ENCODE peak calls at places on chromosomes 5 and 9, in five cellular contexts. V is mammary epithelial cell, H is mucosa of descending colon, O is heart left ventricle, T is right lobe of liver. W is an unnamed sample.
A peak's percentile ranks its signal among the peaks of the same experiment; 100 is the strongest.

GRCh38 chr5:91380491-91381133 is 2.5 kb downstream of the ARRDC3 start:
- DNase-seq in V (peak; percentile 95), H (peak; percentile 100), O (peak; percentile 98), T (peak; percentile 99), W (peak; percentile 99)

GRCh38 chr9:89154651-89155336 is 23.8 kb downstream of the SHC3 start:
- DNase-seq in V (peak; percentile 88), H (no peak), O (no peak), T (no peak), W (no peak)

GRCh38 chr9:121773286-121773953 is 122.0 kb downstream of the DAB2IP start:
- DNase-seq in V (no peak), H (no peak), O (peak; percentile 23), T (no peak), W (peak; percentile 27)

GRCh38 chr5:129241755-129242154 is 147.2 kb downstream of the ISOC1 start:
- DNase-seq in V (no peak), H (no peak), O (no peak), T (no peak), W (no peak)

GRCh38 chr9:15277400-15278137 is 29.4 kb downstream of the TTC39B start:
- DNase-seq in V (peak; percentile 22), H (no peak), O (no peak), T (no peak), W (no peak)

GRCh38 chr5:91151947-91152346 is 231.2 kb downstream of the ARRDC3 start:
- DNase-seq in V (peak; percentile 81), H (no peak), O (peak; percentile 77), T (no peak), W (no peak)

GRCh38 chr5:170100051-170100943 is 5.4 kb upstream of the FOXI1 start:
- DNase-seq in V (peak; percentile 38), H (peak; percentile 83), O (peak; percentile 69), T (peak; percentile 62), W (peak; percentile 65)

GRCh38 chr5:87243161-87243877 is 24.4 kb upstream of the RASA1 start:
- DNase-seq in V (peak; percentile 85), H (no peak), O (no peak), T (no peak), W (no peak)

GRCh38 chr9:133054194-133054890 is 7.4 kb upstream of the CEL start:
- DNase-seq in V (no peak), H (no peak), O (peak; percentile 56), T (peak; percentile 41), W (peak; percentile 75)

GRCh38 chr5:95124101-95124500 is 160.8 kb downstream of the MCTP1 start:
- DNase-seq in V (no peak), H (no peak), O (no peak), T (no peak), W (no peak)

GRCh38 chr5:140101179-140101578 is 12.7 kb upstream of the PURA start:
- DNase-seq in V (no peak), H (no peak), O (no peak), T (no peak), W (no peak)

GRCh38 chr5:74336286-74336685 is 304.2 kb downstream of the ENC1 start:
- DNase-seq in V (no peak), H (no peak), O (no peak), T (no peak), W (no peak)

GRCh38 chr9:129627556-129628492 is 1.9 kb downstream of the NTMT1 start:
- DNase-seq in V (no peak), H (no peak), O (no peak), T (no peak), W (no peak)

GRCh38 chr9:129626944-129627297 is 958 bp downstream of the NTMT1 start:
- DNase-seq in V (peak; percentile 28), H (no peak), O (no peak), T (no peak), W (peak; percentile 22)

GRCh38 chr9:129628709-129629108 is 2.7 kb downstream of the NTMT1 start:
- DNase-seq in V (no peak), H (no peak), O (no peak), T (no peak), W (no peak)

GRCh38 chr9:129630967-129631672 is 5.2 kb downstream of the NTMT1 start:
- DNase-seq in V (peak; percentile 82), H (no peak), O (no peak), T (no peak), W (peak; percentile 47)

GRCh38 chr9:129629251-129629650 is 3.3 kb downstream of the NTMT1 start:
- DNase-seq in V (no peak), H (no peak), O (no peak), T (no peak), W (no peak)
- H3K36me3 ChIP-seq in V (peaks cover 3% of the 10 kb centered on the region), H (no peaks in the 10 kb centered on the region), O (peaks cover 19% of the 10 kb centered on the region), T (peaks cover 3% of the 10 kb centered on the region), W (peaks cover 34% of the 10 kb centered on the region)

GRCh38 chr5:79694652-79695051 is 5.0 kb downstream of the CMYA5 start:
- DNase-seq in V (no peak), H (no peak), O (peak; percentile 67), T (no peak), W (no peak)
- H3K4me3 ChIP-seq in V (no peak overlapping the region), H (no peak overlapping the region), O (peak overlapping the region; percentile 60), T (no peak overlapping the region), W (no peak overlapping the region)

GRCh38 chr5:180235846-180236245 is 26.8 kb upstream of the RASGEF1C start:
- DNase-seq in V (peak; percentile 62), H (no peak), O (no peak), T (no peak), W (no peak)

GRCh38 chr5:180235077-180235476 is 26.1 kb upstream of the RASGEF1C start:
- DNase-seq in V (no peak), H (no peak), O (no peak), T (no peak), W (no peak)

GRCh38 chr5:180234271-180234670 is 25.3 kb upstream of the RASGEF1C start:
- DNase-seq in V (no peak), H (no peak), O (no peak), T (no peak), W (no peak)

GRCh38 chr5:180241600-180241999 is 32.6 kb upstream of the RASGEF1C start:
- DNase-seq in V (no peak), H (no peak), O (no peak), T (no peak), W (no peak)

GRCh38 chr5:180238631-180239030 is 29.6 kb upstream of the RASGEF1C start:
- DNase-seq in V (no peak), H (no peak), O (no peak), T (no peak), W (no peak)
- H3K36me3 ChIP-seq in V (peaks cover 20% of the 10 kb centered on the region), H (no peaks in the 10 kb centered on the region), O (peaks cover 83% of the 10 kb centered on the region), T (peaks cover 58% of the 10 kb centered on the region), W (no peaks in the 10 kb centered on the region)

GRCh38 chr9:7578951-7579743 is 220.4 kb downstream of the DMAC1 start:
- DNase-seq in V (no peak), H (no peak), O (no peak), T (no peak), W (no peak)
- H3K4me3 ChIP-seq in V (no peak overlapping the region), H (no peak overlapping the region), O (no peak overlapping the region), T (no peak overlapping the region), W (no peak overlapping the region)

GRCh38 chr9:124855944-124856773 is 2.9 kb downstream of the WDR38 start:
- DNase-seq in V (peak; percentile 35), H (no peak), O (no peak), T (no peak), W (no peak)
- H3K36me3 ChIP-seq in V (peaks cover 24% of the 10 kb centered on the region), H (peaks cover 18% of the 10 kb centered on the region), O (peaks cover 42% of the 10 kb centered on the region), T (peaks cover 4% of the 10 kb centered on the region), W (peaks cover 53% of the 10 kb centered on the region)